ENCODE peak calls at places on chromosome 12, in eight cellular contexts. One of them, this sample, is unnamed.

GRCh38 chr12:16062611-16063010 is 151.5 kb downstream of the DERA start:
- DNase-seq in pancreas: no peak
- DNase-seq in CD4-positive, alpha-beta T cell: no peak
- DNase-seq in GM18507: no peak
- DNase-seq in Right ventricle myocardium superior: no peak
- DNase-seq in stimulated activated CD8-positive, alpha-beta memory T cell treated with anti-CD3 and anti-CD28 coated beads, Interleukin-7, amount 100 ng/mL, for 1 hour: no peak
- DNase-seq in kidney glomerular epithelial cell: peak
- DNase-seq in HFFc6: no peak
- DNase-seq in this sample: no peak

GRCh38 chr12:1848146-1848545 is 27.8 kb downstream of the LRTM2 start:
- DNase-seq in GM18507: no peak
- DNase-seq in CD4-positive, alpha-beta T cell: no peak
- DNase-seq in kidney glomerular epithelial cell: no peak
- DNase-seq in pancreas: no peak
- DNase-seq in HFFc6: no peak
- DNase-seq in Right ventricle myocardium superior: no peak
- DNase-seq in stimulated activated CD8-positive, alpha-beta memory T cell treated with anti-CD3 and anti-CD28 coated beads, Interleukin-7, amount 100 ng/mL, for 1 hour: no peak
- DNase-seq in this sample: peak

GRCh38 chr12:91866566-91866965 is 279.1 kb downstream of the BTG1 start:
- DNase-seq in Right ventricle myocardium superior: no peak
- DNase-seq in GM18507: no peak
- DNase-seq in HFFc6: no peak
- DNase-seq in kidney glomerular epithelial cell: no peak
- DNase-seq in CD4-positive, alpha-beta T cell: no peak
- DNase-seq in pancreas: no peak
- DNase-seq in stimulated activated CD8-positive, alpha-beta memory T cell treated with anti-CD3 and anti-CD28 coated beads, Interleukin-7, amount 100 ng/mL, for 1 hour: no peak
- DNase-seq in this sample: no peak

GRCh38 chr12:120261951-120262851 is 3.3 kb downstream of the PXN start:
- DNase-seq in Right ventricle myocardium superior: no peak
- DNase-seq in stimulated activated CD8-positive, alpha-beta memory T cell treated with anti-CD3 and anti-CD28 coated beads, Interleukin-7, amount 100 ng/mL, for 1 hour: no peak
- DNase-seq in kidney glomerular epithelial cell: no peak
- DNase-seq in pancreas: no peak
- DNase-seq in CD4-positive, alpha-beta T cell: no peak
- DNase-seq in HFFc6: peak
- DNase-seq in GM18507: no peak
- DNase-seq in this sample: no peak

GRCh38 chr12:124913474-124914391 is 717 bp downstream of the UBC start:
- DNase-seq in pancreas: peak
- DNase-seq in CD4-positive, alpha-beta T cell: peak
- DNase-seq in kidney glomerular epithelial cell: no peak
- DNase-seq in HFFc6: peak
- DNase-seq in GM18507: no peak
- DNase-seq in Right ventricle myocardium superior: peak
- DNase-seq in stimulated activated CD8-positive, alpha-beta memory T cell treated with anti-CD3 and anti-CD28 coated beads, Interleukin-7, amount 100 ng/mL, for 1 hour: peak
- DNase-seq in this sample: peak

GRCh38 chr12:89827592-89827991 is 119.0 kb upstream of the ATP2B1 start:
- DNase-seq in Right ventricle myocardium superior: no peak
- DNase-seq in CD4-positive, alpha-beta T cell: no peak
- DNase-seq in GM18507: no peak
- DNase-seq in HFFc6: no peak
- DNase-seq in stimulated activated CD8-positive, alpha-beta memory T cell treated with anti-CD3 and anti-CD28 coated beads, Interleukin-7, amount 100 ng/mL, for 1 hour: no peak
- DNase-seq in kidney glomerular epithelial cell: no peak
- DNase-seq in pancreas: no peak
- DNase-seq in this sample: no peak

GRCh38 chr12:32062841-32063240 is 43.8 kb upstream of the BICD1 start:
- DNase-seq in pancreas: no peak
- DNase-seq in CD4-positive, alpha-beta T cell: no peak
- DNase-seq in kidney glomerular epithelial cell: no peak
- DNase-seq in Right ventricle myocardium superior: no peak
- DNase-seq in stimulated activated CD8-positive, alpha-beta memory T cell treated with anti-CD3 and anti-CD28 coated beads, Interleukin-7, amount 100 ng/mL, for 1 hour: no peak
- DNase-seq in GM18507: no peak
- DNase-seq in HFFc6: no peak
- DNase-seq in this sample: no peak

GRCh38 chr12:68317047-68317667 is 15.0 kb downstream of the MDM1 start:
- DNase-seq in pancreas: peak
- DNase-seq in stimulated activated CD8-positive, alpha-beta memory T cell treated with anti-CD3 and anti-CD28 coated beads, Interleukin-7, amount 100 ng/mL, for 1 hour: no peak
- DNase-seq in CD4-positive, alpha-beta T cell: peak
- DNase-seq in Right ventricle myocardium superior: no peak
- DNase-seq in GM18507: peak
- DNase-seq in HFFc6: peak
- DNase-seq in kidney glomerular epithelial cell: peak
- DNase-seq in this sample: no peak

GRCh38 chr12:63045020-63045860 is 105.8 kb downstream of the AVPR1A start:
- DNase-seq in Right ventricle myocardium superior: no peak
- DNase-seq in stimulated activated CD8-positive, alpha-beta memory T cell treated with anti-CD3 and anti-CD28 coated beads, Interleukin-7, amount 100 ng/mL, for 1 hour: no peak
- DNase-seq in pancreas: no peak
- DNase-seq in GM18507: no peak
- DNase-seq in HFFc6: peak
- DNase-seq in kidney glomerular epithelial cell: peak
- DNase-seq in CD4-positive, alpha-beta T cell: no peak
- DNase-seq in this sample: no peak

GRCh38 chr12:125072496-125072895 is 7.3 kb downstream of the AACS start:
- DNase-seq in GM18507: no peak
- DNase-seq in CD4-positive, alpha-beta T cell: no peak
- DNase-seq in stimulated activated CD8-positive, alpha-beta memory T cell treated with anti-CD3 and anti-CD28 coated beads, Interleukin-7, amount 100 ng/mL, for 1 hour: no peak
- DNase-seq in HFFc6: no peak
- DNase-seq in kidney glomerular epithelial cell: no peak
- DNase-seq in pancreas: no peak
- DNase-seq in Right ventricle myocardium superior: no peak
- DNase-seq in this sample: no peak

GRCh38 chr12:6937481-6938352 is 5.9 kb upstream of the RNU7-1 start:
- DNase-seq in GM18507: no peak
- DNase-seq in CD4-positive, alpha-beta T cell: peak
- DNase-seq in stimulated activated CD8-positive, alpha-beta memory T cell treated with anti-CD3 and anti-CD28 coated beads, Interleukin-7, amount 100 ng/mL, for 1 hour: peak
- DNase-seq in kidney glomerular epithelial cell: peak
- DNase-seq in Right ventricle myocardium superior: peak
- DNase-seq in pancreas: peak
- DNase-seq in HFFc6: peak
- DNase-seq in this sample: peak

GRCh38 chr12:133135747-133136146 is 5.3 kb downstream of the ZNF10 start:
- DNase-seq in Right ventricle myocardium superior: no peak
- DNase-seq in CD4-positive, alpha-beta T cell: no peak
- DNase-seq in kidney glomerular epithelial cell: no peak
- DNase-seq in stimulated activated CD8-positive, alpha-beta memory T cell treated with anti-CD3 and anti-CD28 coated beads, Interleukin-7, amount 100 ng/mL, for 1 hour: no peak
- DNase-seq in pancreas: no peak
- DNase-seq in HFFc6: no peak
- DNase-seq in GM18507: no peak
- DNase-seq in this sample: no peak

GRCh38 chr12:127334924-127335644 is 931.9 kb upstream of the TMEM132C start:
- DNase-seq in stimulated activated CD8-positive, alpha-beta memory T cell treated with anti-CD3 and anti-CD28 coated beads, Interleukin-7, amount 100 ng/mL, for 1 hour: no peak
- DNase-seq in Right ventricle myocardium superior: no peak
- DNase-seq in CD4-positive, alpha-beta T cell: no peak
- DNase-seq in GM18507: no peak
- DNase-seq in kidney glomerular epithelial cell: no peak
- DNase-seq in HFFc6: no peak
- DNase-seq in pancreas: no peak
- DNase-seq in this sample: no peak

GRCh38 chr12:3200779-3201738 is 123.9 kb downstream of the TSPAN9 start:
- DNase-seq in Right ventricle myocardium superior: no peak
- DNase-seq in CD4-positive, alpha-beta T cell: no peak
- DNase-seq in GM18507: no peak
- DNase-seq in pancreas: no peak
- DNase-seq in stimulated activated CD8-positive, alpha-beta memory T cell treated with anti-CD3 and anti-CD28 coated beads, Interleukin-7, amount 100 ng/mL, for 1 hour: no peak
- DNase-seq in HFFc6: no peak
- DNase-seq in kidney glomerular epithelial cell: no peak
- DNase-seq in this sample: no peak

This sample was measured in posterior vena cava.